ENCODE peak calls at places on chromosome 16, in five cellular contexts. K is EH; W is stimulated activated CD4-positive, alpha-beta T cell treated with anti-CD3 and anti-CD28 coated beads, Interleukin-4, amount 100 ng/mL, for 48 hours; S is iPS-NIHi11; T is mucosa of descending colon. A is an unnamed sample.

GRCh38 chr16:85291302-85292148 is 179.3 kb upstream of the CIBAR2 start:
- DNase-seq in K (no peak), W (no peak), S (peak), T (peak), A (peak)

GRCh38 chr16:88073201-88073721 is 122.0 kb downstream of the BANP start:
- DNase-seq in K (no peak), W (no peak), S (no peak), T (peak), A (peak)

GRCh38 chr16:31471875-31472558 is at the start of gene TGFB1I1:
- DNase-seq in K (peak), W (no peak), S (peak), T (peak), A (peak)

GRCh38 chr16:57791903-57792461 is 10.3 kb downstream of the KIFC3 start:
- DNase-seq in K (no peak), W (no peak), S (no peak), T (no peak), A (peak)

GRCh38 chr16:74186589-74186988 is 110.0 kb upstream of the PSMD7 start:
- DNase-seq in K (peak), W (no peak), S (no peak), T (no peak), A (no peak)

GRCh38 chr16:84239186-84239790 is 524 bp downstream of the KCNG4 start:
- DNase-seq in K (peak), W (no peak), S (peak), T (no peak), A (no peak)

GRCh38 chr16:80751167-80751566 is 53.2 kb downstream of the CDYL2 start:
- DNase-seq in K (peak), W (no peak), S (no peak), T (no peak), A (no peak)

GRCh38 chr16:80703391-80704071 is 100.9 kb downstream of the CDYL2 start:
- DNase-seq in K (no peak), W (no peak), S (no peak), T (no peak), A (no peak)

GRCh38 chr16:48612621-48613020 is 2.6 kb upstream of the N4BP1 start:
- DNase-seq in K (no peak), W (no peak), S (no peak), T (no peak), A (no peak)

GRCh38 chr16:88194397-88195020 is 188.2 kb upstream of the ZNF469 start:
- DNase-seq in K (peak), W (no peak), S (no peak), T (no peak), A (no peak)

GRCh38 chr16:3774156-3774767 is 56.9 kb upstream of the TRAP1 start:
- DNase-seq in K (peak), W (no peak), S (no peak), T (no peak), A (no peak)

GRCh38 chr16:81718637-81719036 is 60.5 kb upstream of the PLCG2 start:
- DNase-seq in K (no peak), W (no peak), S (no peak), T (no peak), A (no peak)

GRCh38 chr16:22098538-22099255 is 6.4 kb downstream of the VWA3A start:
- DNase-seq in K (peak), W (no peak), S (peak), T (no peak), A (no peak)

GRCh38 chr16:2066139-2066538 is 18.4 kb downstream of the TSC2 start:
- DNase-seq in K (no peak), W (no peak), S (no peak), T (no peak), A (no peak)

GRCh38 chr16:54657058-54657708 is 273.5 kb upstream of the IRX5 start:
- DNase-seq in K (peak), W (no peak), S (no peak), T (no peak), A (no peak)

GRCh38 chr16:69114346-69114975 is 9.0 kb downstream of the HAS3 start:
- DNase-seq in K (no peak), W (no peak), S (no peak), T (peak), A (no peak)

GRCh38 chr16:10501016-10501607 is 79.3 kb downstream of the EMP2 start:
- DNase-seq in K (no peak), W (no peak), S (no peak), T (no peak), A (no peak)

GRCh38 chr16:78667675-78668074 is 568.2 kb downstream of the WWOX start:
- DNase-seq in K (no peak), W (no peak), S (no peak), T (no peak), A (no peak)